ENCODE peak calls at places on chromosomes 4 and X, in four cellular contexts. S, U, T and B are unnamed samples.

GRCh38 chr4:123547167-123547817 is 150.7 kb downstream of the SPRY1 start:
- DNase-seq in T (peak; percentile 79), S (peak; percentile 94), U (no peak), B (no peak)

GRCh38 chr4:88985088-88985779 is 71.8 kb downstream of the FAM13A start:
- DNase-seq in T (no peak), S (no peak), U (no peak), B (peak; percentile 51)

GRCh38 chr4:189293459-189293858 is 647.2 kb upstream of the FRG1 start:
- DNase-seq in T (no peak), S (no peak), U (no peak), B (no peak)

GRCh38 chr4:142380052-142380598 is 466.0 kb downstream of the INPP4B start:
- DNase-seq in T (no peak), U (no peak), S (no peak), B (no peak)

GRCh38 chrX:8738588-8739189 is 6.8 kb upstream of the ANOS1 start:
- DNase-seq in T (peak; percentile 63), S (peak; percentile 72), U (peak; percentile 33), B (peak; percentile 61)

GRCh38 chrX:136660896-136661295 is 12.9 kb downstream of the CD40LG start:
- DNase-seq in T (no peak), S (no peak), U (no peak), B (no peak)

GRCh38 chr4:151013944-151014343 is 1.1 kb downstream of the LRBA start:
- DNase-seq in T (no peak), S (no peak), U (peak; percentile 51), B (no peak)

GRCh38 chrX:108036298-108036973 is 8.4 kb upstream of the VSIG1 start:
- DNase-seq in U (peak; percentile 88), T (no peak), S (no peak), B (no peak)

GRCh38 chrX:74788545-74789086 is 136.6 kb downstream of the NEXMIF start:
- DNase-seq in U (no peak), T (no peak), S (peak; percentile 35), B (no peak)

GRCh38 chrX:150216716-150217115 is 146.4 kb upstream of the MAMLD1 start:
- DNase-seq in S (no peak), T (no peak), U (no peak), B (no peak)

GRCh38 chr4:89681219-89681618 is 155.7 kb downstream of the SNCA start:
- DNase-seq in S (peak; percentile 78), T (peak; percentile 52), U (no peak), B (no peak)

GRCh38 chr4:118273642-118274041 is 79.2 kb downstream of the PRSS12 start:
- DNase-seq in U (no peak), S (no peak), T (no peak), B (no peak)

GRCh38 chr4:131054489-131055019 is 1958.6 kb downstream of the C4orf33 start:
- DNase-seq in U (no peak), S (peak; percentile 59), T (peak; percentile 15), B (no peak)

GRCh38 chrX:153969125-153969903 is 2.3 kb downstream of the HCFC1 start:
- DNase-seq in U (no peak), S (no peak), T (peak; percentile 33), B (no peak)

GRCh38 chr4:3871181-3871852 is 105.1 kb downstream of the ADRA2C start:
- DNase-seq in T (peak; percentile 90), S (peak; percentile 94), U (no peak), B (no peak)

GRCh38 chr4:52863324-52863723 is 1.2 kb downstream of the RASL11B start:
- DNase-seq in U (no peak), T (peak; percentile 43), S (no peak), B (no peak)
- H3K4me3 ChIP-seq in U (no peak overlapping the region), T (peak overlapping the region; percentile 53), S (peak overlapping the region; percentile 98), B (no peak overlapping the region)

GRCh38 chr4:7968262-7968896 is 28.7 kb upstream of the AFAP1 start:
- DNase-seq in S (no peak), T (no peak), U (peak; percentile 82), B (no peak)
- H3K4me1 ChIP-seq in S (peaks cover 9% of the 10 kb centered on the region), T (peaks cover 2% of the 10 kb centered on the region), U (peaks cover 48% of the 10 kb centered on the region), B (no peaks in the 10 kb centered on the region)

GRCh38 chr4:100287569-100287968 is 97.3 kb upstream of the DDIT4L start:
- DNase-seq in U (no peak), T (no peak), S (no peak), B (no peak)

GRCh38 chr4:100288811-100289529 is 98.7 kb upstream of the DDIT4L start:
- DNase-seq in U (no peak), T (no peak), S (no peak), B (no peak)

GRCh38 chr4:100289530-100289888 is 99.2 kb upstream of the DDIT4L start:
- DNase-seq in S (peak; percentile 45), T (no peak), U (peak; percentile 32), B (no peak)

GRCh38 chr4:100286601-100287000 is 96.3 kb upstream of the DDIT4L start:
- DNase-seq in S (peak; percentile 57), U (no peak), T (peak; percentile 39), B (no peak)

GRCh38 chr4:100288167-100288566 is 97.9 kb upstream of the DDIT4L start:
- DNase-seq in T (no peak), U (no peak), S (no peak), B (no peak)
- H3K4me3 ChIP-seq in T (no peak overlapping the region), U (no peak overlapping the region), S (no peak overlapping the region), B (no peak overlapping the region)

GRCh38 chr4:158782539-158783360 is 13.9 kb downstream of the FNIP2 start:
- DNase-seq in S (no peak), T (no peak), U (peak; percentile 54), B (no peak)
- H3K4me1 ChIP-seq in S (peaks cover 10% of the 10 kb centered on the region), T (peaks cover 22% of the 10 kb centered on the region), U (peaks cover 39% of the 10 kb centered on the region), B (peaks cover 63% of the 10 kb centered on the region)

GRCh38 chr4:111410571-111410970 is 734.7 kb upstream of the FAM241A start:
- DNase-seq in U (no peak), T (no peak), S (no peak), B (no peak)

GRCh38 chr4:111400736-111401135 is 744.5 kb upstream of the FAM241A start:
- DNase-seq in T (no peak), U (peak; percentile 39), S (no peak), B (no peak)

GRCh38 chr4:111404673-111405072 is 740.6 kb upstream of the FAM241A start:
- DNase-seq in S (no peak), T (no peak), U (no peak), B (no peak)

DNA sequence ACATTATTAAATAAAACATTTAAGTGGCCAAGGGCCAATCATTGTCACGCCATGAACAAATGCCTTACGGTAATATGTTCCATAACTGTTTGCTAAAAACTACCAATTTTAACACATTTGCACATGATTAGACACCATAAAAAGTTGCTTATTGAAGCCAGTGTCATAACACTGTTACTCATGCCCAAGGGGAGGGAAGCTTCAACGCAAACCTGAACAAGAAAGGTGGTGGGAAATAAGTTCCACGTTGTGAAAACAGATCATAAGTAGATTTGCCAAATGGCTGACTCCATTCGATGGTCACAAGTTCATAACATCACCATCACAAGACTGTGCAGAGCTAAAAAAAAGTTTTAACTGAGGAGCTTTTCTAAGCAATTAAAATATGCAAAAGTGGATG is 739.2 kb upstream of the FAM241A start:
- DNase-seq in S (no peak), U (no peak), T (no peak), B (no peak)
- H3K4me3 ChIP-seq in S (no peak overlapping the region), U (no peak overlapping the region), T (no peak overlapping the region), B (no peak overlapping the region)